ENCODE peak calls at places on chromosomes 2 and 18, in six cellular contexts. N, V, G, Z, E and A are unnamed samples.

GRCh38 chr18:69785466-69785865 is 162.2 kb downstream of the CD226 start:
- DNase-seq in Z (peak), N (no peak), V (no peak), G (no peak), E (no peak), A (no peak)

GRCh38 chr2:70753978-70754377 is 14.0 kb downstream of the ADD2 start:
- DNase-seq in Z (no peak), E (no peak), G (no peak), V (no peak), N (no peak), A (no peak)

GRCh38 chr18:61838521-61838920 is 54.3 kb downstream of the RNF152 start:
- DNase-seq in Z (no peak), G (no peak), V (no peak), E (no peak), N (no peak), A (no peak)

GRCh38 chr2:10768063-10768507 is 44.5 kb downstream of the PDIA6 start:
- DNase-seq in V (no peak), E (no peak), Z (no peak), G (peak), N (peak), A (no peak)

GRCh38 chr18:3851159-3851558 is 401.2 kb downstream of the TGIF1 start:
- DNase-seq in V (no peak), G (no peak), N (no peak), Z (no peak), E (no peak), A (no peak)

GRCh38 chr2:184620367-184620766 is 22.0 kb downstream of the ZNF804A start:
- DNase-seq in G (no peak), Z (peak), E (no peak), N (no peak), V (no peak), A (no peak)

GRCh38 chr2:68418855-68419254 is 48.2 kb downstream of the FBXO48 start:
- DNase-seq in N (peak), Z (no peak), E (no peak), G (no peak), V (no peak), A (no peak)

GRCh38 chr2:61585383-61585782 is 47.2 kb upstream of the XPO1 start:
- DNase-seq in N (no peak), V (no peak), G (no peak), E (no peak), Z (no peak), A (no peak)

GRCh38 chr2:177547122-177547521 is 154.5 kb downstream of the AGPS start:
- DNase-seq in G (no peak), E (no peak), Z (no peak), N (no peak), V (no peak), A (no peak)

GRCh38 chr2:213934560-213934959 is 476.3 kb upstream of the VWC2L start:
- DNase-seq in V (no peak), E (no peak), G (no peak), Z (peak), N (peak), A (no peak)

GRCh38 chr2:100548771-100549170 is 14.0 kb upstream of the PDCL3 start:
- DNase-seq in E (no peak), G (no peak), N (no peak), V (no peak), Z (no peak), A (no peak)

GRCh38 chr2:239025081-239025801 is 177.4 kb downstream of the TWIST2 start:
- DNase-seq in N (no peak), G (peak), E (no peak), Z (peak), V (no peak), A (no peak)

GRCh38 chr2:191298306-191298705 is 53.1 kb downstream of the MYO1B start:
- DNase-seq in E (no peak), V (no peak), G (no peak), N (no peak), Z (peak), A (no peak)

GRCh38 chr2:168731550-168732128 is 70.8 kb upstream of the NOSTRIN start:
- DNase-seq in E (no peak), N (no peak), Z (no peak), G (no peak), V (no peak), A (no peak)

GRCh38 chr2:241750076-241750840 is 15.8 kb downstream of the D2HGDH start:
- DNase-seq in Z (no peak), G (no peak), V (no peak), N (no peak), E (no peak), A (no peak)

GRCh38 chr2:97355887-97356286 is 233.8 kb downstream of the ANKRD36B start:
- DNase-seq in Z (no peak), G (no peak), N (no peak), E (no peak), V (no peak), A (no peak)

GRCh38 chr18:21265971-21266673 is 24.1 kb downstream of the GREB1L start:
- DNase-seq in V (no peak), N (no peak), E (no peak), G (no peak), Z (no peak), A (no peak)